ENCODE peak calls at places on chromosomes 3 and 15, in five cellular contexts. One of them, this sample, is unnamed.

GRCh38 chr3:10693457-10693856 is 122.6 kb upstream of the SLC6A11 start:
- DNase-seq in K562: no peak
- DNase-seq in transverse colon: no peak
- DNase-seq in A549: no peak
- DNase-seq in H1: no peak
- DNase-seq in this sample: no peak

GRCh38 chr3:65879372-65879771 is 159.3 kb downstream of the MAGI1 start:
- DNase-seq in K562: no peak
- DNase-seq in transverse colon: no peak
- DNase-seq in A549: no peak
- DNase-seq in H1: no peak
- DNase-seq in this sample: no peak

GRCh38 chr3:11250902-11251806 is 21.0 kb upstream of the ATG7 start:
- DNase-seq in K562: no peak
- DNase-seq in transverse colon: no peak
- DNase-seq in A549: no peak
- DNase-seq in H1: no peak
- DNase-seq in this sample: no peak

GRCh38 chr3:185637388-185637787 is 51.3 kb downstream of the SENP2 start:
- DNase-seq in K562: no peak
- DNase-seq in transverse colon: no peak
- DNase-seq in A549: no peak
- DNase-seq in H1: no peak
- DNase-seq in this sample: no peak

GRCh38 chr15:83200162-83200561 is 7.5 kb downstream of the HDGFL3 start:
- DNase-seq in K562: no peak
- DNase-seq in transverse colon: no peak
- DNase-seq in A549: no peak
- DNase-seq in H1: no peak
- DNase-seq in this sample: no peak

GRCh38 chr3:183430325-183430957 is 2.0 kb upstream of the MCF2L2 start:
- DNase-seq in K562: no peak
- DNase-seq in transverse colon: no peak
- DNase-seq in A549: no peak
- DNase-seq in H1: no peak
- DNase-seq in this sample: no peak

GRCh38 chr15:94965593-94965992 is 734.2 kb downstream of the MCTP2 start:
- DNase-seq in K562: peak; percentile 8
- DNase-seq in transverse colon: no peak
- DNase-seq in A549: no peak
- DNase-seq in H1: no peak
- DNase-seq in this sample: no peak

GRCh38 chr15:97126556-97127233 is 796.2 kb downstream of the NR2F2 start:
- DNase-seq in K562: no peak
- DNase-seq in transverse colon: no peak
- DNase-seq in A549: no peak
- DNase-seq in H1: no peak
- DNase-seq in this sample: no peak

GRCh38 chr3:108250626-108251025 is 28.4 kb upstream of the IFT57 start:
- DNase-seq in K562: no peak
- DNase-seq in transverse colon: no peak
- DNase-seq in A549: no peak
- DNase-seq in H1: no peak
- DNase-seq in this sample: no peak

DNA sequence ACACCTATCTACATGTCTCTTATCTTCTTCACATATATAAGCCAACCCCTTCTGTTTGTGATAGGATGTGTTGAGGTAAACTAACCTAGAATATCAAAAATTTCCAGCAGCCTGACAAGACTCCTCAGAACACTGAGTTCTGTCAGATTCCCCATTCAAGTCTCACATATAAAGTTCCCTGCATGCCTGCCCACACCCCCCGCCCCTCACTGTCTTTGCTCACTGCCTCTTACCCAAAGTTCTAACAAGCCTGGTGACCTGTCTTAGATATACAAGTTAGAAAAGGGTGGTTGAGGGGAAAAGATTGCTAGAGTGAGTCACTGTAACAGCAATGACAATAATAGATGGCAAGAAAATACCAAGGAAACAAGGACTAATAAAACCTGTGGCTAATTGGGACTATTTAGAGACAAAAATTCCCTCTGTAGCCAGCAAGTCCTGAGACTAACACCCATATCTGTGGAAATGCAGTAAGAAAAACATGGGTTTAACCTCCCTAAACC is 40.1 kb downstream of the FBXO22 start:
- DNase-seq in K562: no peak
- DNase-seq in transverse colon: no peak
- DNase-seq in A549: no peak
- DNase-seq in H1: no peak
- DNase-seq in this sample: no peak
- TF ChIP-seq EP300 in K562: no peak
- TF ChIP-seq EP300 in transverse colon: no peak
- TF ChIP-seq EP300 in A549: no peak
- TF ChIP-seq EP300 in H1: no peak
- TF ChIP-seq EP300 in this sample: no peak

GRCh38 chr15:88401972-88402656 is 65.1 kb downstream of the MRPL46 start:
- DNase-seq in K562: no peak
- DNase-seq in transverse colon: peak; percentile 12
- DNase-seq in A549: no peak
- DNase-seq in H1: no peak
- DNase-seq in this sample: no peak
- TF ChIP-seq EP300 in K562: no peak
- TF ChIP-seq EP300 in transverse colon: no peak
- TF ChIP-seq EP300 in A549: no peak
- TF ChIP-seq EP300 in H1: no peak
- TF ChIP-seq EP300 in this sample: no peak

DNA sequence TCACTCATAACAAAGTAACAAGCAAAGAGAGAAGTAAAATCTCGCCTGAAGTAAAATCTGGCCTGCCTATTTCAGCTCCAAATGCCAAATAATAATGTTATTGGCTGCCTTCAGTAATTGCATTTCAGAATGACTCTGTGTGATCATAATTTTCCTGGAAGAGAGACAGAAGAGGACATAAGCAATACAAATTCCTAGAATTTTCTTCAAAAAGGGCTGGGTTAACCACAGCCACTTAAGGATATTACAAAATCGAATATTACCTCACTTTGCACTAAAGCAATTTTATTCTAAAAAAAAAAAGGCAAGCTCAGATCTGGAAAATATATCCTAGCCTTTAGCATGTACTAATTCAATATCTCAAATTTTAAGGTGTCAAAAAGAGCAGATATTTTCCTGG is 116.4 kb downstream of the STAC start:
- DNase-seq in K562: no peak
- DNase-seq in transverse colon: no peak
- DNase-seq in A549: no peak
- DNase-seq in H1: no peak
- DNase-seq in this sample: no peak
- TF ChIP-seq EP300 in K562: no peak
- TF ChIP-seq EP300 in transverse colon: no peak
- TF ChIP-seq EP300 in A549: no peak
- TF ChIP-seq EP300 in H1: no peak
- TF ChIP-seq EP300 in this sample: peak; percentile 3

DNA sequence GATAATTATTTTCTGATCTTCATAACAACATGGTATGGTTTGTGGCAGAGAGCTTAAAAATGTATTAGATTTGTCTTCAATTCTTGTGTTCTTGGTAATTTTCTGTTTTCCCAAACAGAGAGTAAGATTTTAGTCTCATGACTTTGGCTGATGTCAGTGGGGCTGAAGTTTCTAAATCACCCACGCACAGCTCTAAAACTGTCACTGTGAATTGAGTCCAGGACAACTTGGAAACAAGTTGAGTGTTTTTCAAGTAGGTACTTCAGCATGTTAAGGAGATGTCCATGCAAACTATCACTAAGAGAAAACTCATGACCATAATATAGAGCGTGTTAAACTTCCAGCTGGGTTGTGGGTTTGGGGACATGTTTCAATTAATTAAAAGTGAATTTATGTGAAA is 90.0 kb downstream of the KLHL25 start:
- DNase-seq in K562: no peak
- DNase-seq in transverse colon: no peak
- DNase-seq in A549: no peak
- DNase-seq in H1: no peak
- DNase-seq in this sample: no peak
- TF ChIP-seq EP300 in K562: no peak
- TF ChIP-seq EP300 in transverse colon: no peak
- TF ChIP-seq EP300 in A549: no peak
- TF ChIP-seq EP300 in H1: no peak
- TF ChIP-seq EP300 in this sample: no peak

GRCh38 chr3:62875103-62876002 is at the start of gene CADPS:
- DNase-seq in K562: no peak
- DNase-seq in transverse colon: peak; percentile 13
- DNase-seq in A549: no peak
- DNase-seq in H1: peak; percentile 71
- DNase-seq in this sample: peak; percentile 64
- TF ChIP-seq EP300 in K562: no peak
- TF ChIP-seq EP300 in transverse colon: no peak
- TF ChIP-seq EP300 in A549: no peak
- TF ChIP-seq EP300 in H1: no peak
- TF ChIP-seq EP300 in this sample: no peak

GRCh38 chr15:38017721-38018120 is 83.3 kb downstream of the TMCO5A start:
- DNase-seq in K562: no peak
- DNase-seq in transverse colon: no peak
- DNase-seq in A549: no peak
- DNase-seq in H1: no peak
- DNase-seq in this sample: no peak

GRCh38 chr15:38024293-38025091 is 90.1 kb downstream of the TMCO5A start:
- DNase-seq in K562: no peak
- DNase-seq in transverse colon: no peak
- DNase-seq in A549: no peak
- DNase-seq in H1: no peak
- DNase-seq in this sample: no peak

DNA sequence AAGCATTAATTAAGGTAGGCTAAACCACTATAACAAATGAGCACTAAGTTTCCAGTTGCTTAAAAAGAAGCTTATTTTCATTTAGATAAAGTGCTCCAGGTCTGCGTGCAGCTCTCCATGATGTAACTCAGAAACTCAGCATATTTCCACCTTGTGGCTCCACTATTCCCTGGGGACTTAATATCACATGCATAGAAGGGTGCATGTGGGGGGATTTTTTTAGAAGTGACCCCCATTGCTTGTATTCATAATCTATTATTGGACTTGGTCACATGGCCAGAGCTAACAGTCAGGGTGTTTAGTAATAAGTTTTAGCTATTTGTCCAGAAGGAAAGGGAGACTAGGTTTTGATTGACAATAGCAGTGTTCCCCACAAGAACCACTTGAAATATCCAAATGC is 86.8 kb downstream of the TMCO5A start:
- DNase-seq in K562: no peak
- DNase-seq in transverse colon: no peak
- DNase-seq in A549: no peak
- DNase-seq in H1: no peak
- DNase-seq in this sample: no peak
- TF ChIP-seq EP300 in K562: no peak
- TF ChIP-seq EP300 in transverse colon: no peak
- TF ChIP-seq EP300 in A549: no peak
- TF ChIP-seq EP300 in H1: no peak
- TF ChIP-seq EP300 in this sample: no peak

DNA sequence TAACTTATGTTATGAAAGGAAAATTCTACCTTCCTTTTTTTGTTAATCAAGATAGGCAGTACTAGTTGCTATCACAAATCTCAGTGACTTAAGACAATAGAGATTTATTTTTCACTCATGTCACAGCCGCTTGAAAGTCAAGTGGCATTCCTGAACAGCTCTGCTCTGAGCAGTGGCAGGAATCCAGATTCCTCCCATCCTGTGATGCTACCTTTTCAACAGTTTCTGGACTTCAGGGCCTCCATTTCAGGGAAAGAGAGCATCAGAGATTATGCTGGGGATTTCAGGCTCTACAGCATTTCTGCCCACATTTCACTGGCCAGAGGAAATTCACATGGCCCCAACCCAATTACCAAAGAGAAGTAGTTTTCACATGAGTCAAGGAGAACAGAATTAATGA is 83.4 kb downstream of the IL1RAP start:
- DNase-seq in K562: no peak
- DNase-seq in transverse colon: no peak
- DNase-seq in A549: no peak
- DNase-seq in H1: no peak
- DNase-seq in this sample: no peak
- TF ChIP-seq EP300 in K562: no peak
- TF ChIP-seq EP300 in transverse colon: no peak
- TF ChIP-seq EP300 in A549: no peak
- TF ChIP-seq EP300 in H1: no peak
- TF ChIP-seq EP300 in this sample: no peak

GRCh38 chr3:68428495-68428894 is 503.9 kb downstream of the TAFA4 start:
- DNase-seq in K562: no peak
- DNase-seq in transverse colon: no peak
- DNase-seq in A549: no peak
- DNase-seq in H1: no peak
- DNase-seq in this sample: no peak
- TF ChIP-seq EP300 in K562: no peak
- TF ChIP-seq EP300 in transverse colon: no peak
- TF ChIP-seq EP300 in A549: no peak
- TF ChIP-seq EP300 in H1: no peak
- TF ChIP-seq EP300 in this sample: no peak

GRCh38 chr15:31037731-31038477 is 46.5 kb upstream of the MTMR10 start:
- DNase-seq in K562: no peak
- DNase-seq in transverse colon: no peak
- DNase-seq in A549: no peak
- DNase-seq in H1: no peak
- DNase-seq in this sample: no peak

GRCh38 chr15:31032959-31033358 is 41.5 kb upstream of the MTMR10 start:
- DNase-seq in K562: no peak
- DNase-seq in transverse colon: no peak
- DNase-seq in A549: no peak
- DNase-seq in H1: no peak
- DNase-seq in this sample: no peak

GRCh38 chr15:31034152-31034551 is 42.7 kb upstream of the MTMR10 start:
- DNase-seq in K562: no peak
- DNase-seq in transverse colon: no peak
- DNase-seq in A549: no peak
- DNase-seq in H1: no peak
- DNase-seq in this sample: no peak

GRCh38 chr15:31036783-31037182 is 45.4 kb upstream of the MTMR10 start:
- DNase-seq in K562: no peak
- DNase-seq in transverse colon: no peak
- DNase-seq in A549: no peak
- DNase-seq in H1: no peak
- DNase-seq in this sample: peak; percentile 67

DNA sequence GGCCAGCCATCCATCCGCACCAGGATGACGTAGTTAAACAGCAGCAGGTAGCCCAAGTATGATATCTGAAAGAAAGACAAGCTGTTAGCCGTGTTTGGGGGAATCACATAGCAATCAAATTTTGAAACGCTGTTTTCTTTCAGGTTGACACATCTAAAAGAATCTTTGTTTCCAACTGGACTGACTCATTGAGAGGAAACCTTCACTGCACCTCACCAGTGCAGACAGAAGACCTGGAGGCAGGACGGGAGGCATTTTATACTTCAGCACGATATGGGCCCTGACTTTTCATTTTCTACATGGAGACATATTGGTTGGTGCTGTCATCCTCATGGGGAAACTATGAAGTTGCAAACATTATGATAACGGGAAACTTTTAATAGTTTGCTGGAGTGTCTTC is 44.2 kb upstream of the MTMR10 start:
- DNase-seq in K562: no peak
- DNase-seq in transverse colon: no peak
- DNase-seq in A549: no peak
- DNase-seq in H1: no peak
- DNase-seq in this sample: no peak
- TF ChIP-seq EP300 in K562: no peak
- TF ChIP-seq EP300 in transverse colon: no peak
- TF ChIP-seq EP300 in A549: no peak
- TF ChIP-seq EP300 in H1: no peak
- TF ChIP-seq EP300 in this sample: no peak